ENCODE peak calls at places on chromosome 6, in ten cellular contexts. One of them, this sample, is unnamed.

GRCh38 chr6:136609878-136610706 is 59.9 kb upstream of the MAP7 start:
- DNase-seq in fibroblast of mammary gland: peak
- DNase-seq in uterus: peak
- DNase-seq in right cardiac atrium: no peak
- DNase-seq in colonic mucosa: peak
- DNase-seq in mucosa of descending colon: peak
- DNase-seq in left ventricle myocardium inferior: no peak
- DNase-seq in astrocyte: peak
- DNase-seq in transverse colon: peak
- DNase-seq in heart right ventricle: no peak
- DNase-seq in this sample: peak

GRCh38 chr6:152552616-152553209 is 84.4 kb downstream of the SYNE1 start:
- DNase-seq in astrocyte: peak
- DNase-seq in left ventricle myocardium inferior: peak
- DNase-seq in uterus: peak
- DNase-seq in mucosa of descending colon: peak
- DNase-seq in transverse colon: peak
- DNase-seq in right cardiac atrium: peak
- DNase-seq in fibroblast of mammary gland: peak
- DNase-seq in heart right ventricle: peak
- DNase-seq in colonic mucosa: peak
- DNase-seq in this sample: peak

GRCh38 chr6:32529697-32530429 is at the start of gene HLA-DRB5:
- DNase-seq in left ventricle myocardium inferior: peak
- DNase-seq in transverse colon: peak
- DNase-seq in right cardiac atrium: no peak
- DNase-seq in uterus: no peak
- DNase-seq in astrocyte: no peak
- DNase-seq in fibroblast of mammary gland: peak
- DNase-seq in mucosa of descending colon: no peak
- DNase-seq in colonic mucosa: no peak
- DNase-seq in heart right ventricle: no peak
- DNase-seq in this sample: peak

GRCh38 chr6:128807577-128807976 is 75.4 kb upstream of the LAMA2 start:
- DNase-seq in fibroblast of mammary gland: peak
- DNase-seq in left ventricle myocardium inferior: no peak
- DNase-seq in mucosa of descending colon: no peak
- DNase-seq in transverse colon: no peak
- DNase-seq in heart right ventricle: no peak
- DNase-seq in uterus: no peak
- DNase-seq in colonic mucosa: no peak
- DNase-seq in astrocyte: peak
- DNase-seq in right cardiac atrium: no peak
- DNase-seq in this sample: no peak

GRCh38 chr6:113859349-113860164 is 2.4 kb downstream of the MARCKS start:
- DNase-seq in mucosa of descending colon: peak
- DNase-seq in uterus: peak
- DNase-seq in astrocyte: peak
- DNase-seq in fibroblast of mammary gland: peak
- DNase-seq in heart right ventricle: peak
- DNase-seq in transverse colon: peak
- DNase-seq in right cardiac atrium: peak
- DNase-seq in left ventricle myocardium inferior: peak
- DNase-seq in colonic mucosa: peak
- DNase-seq in this sample: peak

GRCh38 chr6:36599791-36600209 is 5.6 kb downstream of the SRSF3 start:
- DNase-seq in right cardiac atrium: no peak
- DNase-seq in colonic mucosa: no peak
- DNase-seq in mucosa of descending colon: peak
- DNase-seq in heart right ventricle: peak
- DNase-seq in fibroblast of mammary gland: peak
- DNase-seq in left ventricle myocardium inferior: no peak
- DNase-seq in uterus: peak
- DNase-seq in transverse colon: no peak
- DNase-seq in astrocyte: peak
- DNase-seq in this sample: no peak

GRCh38 chr6:166084951-166085350 is 82.7 kb downstream of the TBXT start:
- DNase-seq in colonic mucosa: no peak
- DNase-seq in fibroblast of mammary gland: no peak
- DNase-seq in mucosa of descending colon: no peak
- DNase-seq in left ventricle myocardium inferior: no peak
- DNase-seq in heart right ventricle: no peak
- DNase-seq in astrocyte: no peak
- DNase-seq in uterus: no peak
- DNase-seq in right cardiac atrium: no peak
- DNase-seq in transverse colon: no peak
- DNase-seq in this sample: no peak

GRCh38 chr6:84867521-84867920 is 103.1 kb upstream of the TBX18 start:
- DNase-seq in uterus: no peak
- DNase-seq in mucosa of descending colon: no peak
- DNase-seq in left ventricle myocardium inferior: no peak
- DNase-seq in astrocyte: no peak
- DNase-seq in right cardiac atrium: no peak
- DNase-seq in colonic mucosa: no peak
- DNase-seq in fibroblast of mammary gland: peak
- DNase-seq in transverse colon: no peak
- DNase-seq in heart right ventricle: no peak
- DNase-seq in this sample: no peak

GRCh38 chr6:136795996-136796395 is 3.7 kb upstream of the MAP3K5 start:
- DNase-seq in astrocyte: peak
- DNase-seq in heart right ventricle: no peak
- DNase-seq in fibroblast of mammary gland: no peak
- DNase-seq in transverse colon: no peak
- DNase-seq in colonic mucosa: no peak
- DNase-seq in right cardiac atrium: no peak
- DNase-seq in uterus: no peak
- DNase-seq in mucosa of descending colon: no peak
- DNase-seq in left ventricle myocardium inferior: no peak
- DNase-seq in this sample: no peak

GRCh38 chr6:131635384-131636340 is 1.4 kb upstream of the ENPP3 start:
- DNase-seq in right cardiac atrium: no peak
- DNase-seq in mucosa of descending colon: no peak
- DNase-seq in fibroblast of mammary gland: no peak
- DNase-seq in transverse colon: no peak
- DNase-seq in heart right ventricle: no peak
- DNase-seq in uterus: no peak
- DNase-seq in astrocyte: no peak
- DNase-seq in colonic mucosa: no peak
- DNase-seq in left ventricle myocardium inferior: no peak
- DNase-seq in this sample: no peak

GRCh38 chr6:36418558-36418957 is 24.1 kb downstream of the PXT1 start:
- DNase-seq in astrocyte: no peak
- DNase-seq in transverse colon: no peak
- DNase-seq in right cardiac atrium: no peak
- DNase-seq in fibroblast of mammary gland: no peak
- DNase-seq in colonic mucosa: no peak
- DNase-seq in heart right ventricle: no peak
- DNase-seq in uterus: no peak
- DNase-seq in mucosa of descending colon: no peak
- DNase-seq in left ventricle myocardium inferior: no peak
- DNase-seq in this sample: no peak

GRCh38 chr6:13794184-13794583 is 20.2 kb downstream of the MCUR1 start:
- DNase-seq in fibroblast of mammary gland: peak
- DNase-seq in left ventricle myocardium inferior: no peak
- DNase-seq in transverse colon: no peak
- DNase-seq in astrocyte: peak
- DNase-seq in right cardiac atrium: no peak
- DNase-seq in mucosa of descending colon: no peak
- DNase-seq in uterus: no peak
- DNase-seq in colonic mucosa: no peak
- DNase-seq in heart right ventricle: no peak
- DNase-seq in this sample: no peak

GRCh38 chr6:34056301-34056700 is 89.6 kb downstream of the GRM4 start:
- DNase-seq in transverse colon: peak
- DNase-seq in astrocyte: no peak
- DNase-seq in colonic mucosa: peak
- DNase-seq in left ventricle myocardium inferior: peak
- DNase-seq in fibroblast of mammary gland: peak
- DNase-seq in mucosa of descending colon: peak
- DNase-seq in right cardiac atrium: peak
- DNase-seq in uterus: peak
- DNase-seq in heart right ventricle: peak
- DNase-seq in this sample: peak
- H3K4me3 ChIP-seq in transverse colon: peak
- H3K4me3 ChIP-seq in astrocyte: no peak
- H3K4me3 ChIP-seq in colonic mucosa: no peak
- H3K4me3 ChIP-seq in left ventricle myocardium inferior: peak
- H3K4me3 ChIP-seq in fibroblast of mammary gland: no peak
- H3K4me3 ChIP-seq in mucosa of descending colon: no peak
- H3K4me3 ChIP-seq in right cardiac atrium: peak
- H3K4me3 ChIP-seq in uterus: no peak
- H3K4me3 ChIP-seq in heart right ventricle: peak
- H3K4me3 ChIP-seq in this sample: no peak

GRCh38 chr6:125598422-125598821 is 151.0 kb upstream of the HEY2 start:
- DNase-seq in uterus: peak
- DNase-seq in transverse colon: peak
- DNase-seq in heart right ventricle: peak
- DNase-seq in colonic mucosa: no peak
- DNase-seq in fibroblast of mammary gland: peak
- DNase-seq in left ventricle myocardium inferior: peak
- DNase-seq in mucosa of descending colon: no peak
- DNase-seq in right cardiac atrium: peak
- DNase-seq in astrocyte: peak
- DNase-seq in this sample: no peak
- H3K4me3 ChIP-seq in uterus: no peak
- H3K4me3 ChIP-seq in transverse colon: no peak
- H3K4me3 ChIP-seq in heart right ventricle: no peak
- H3K4me3 ChIP-seq in colonic mucosa: no peak
- H3K4me3 ChIP-seq in fibroblast of mammary gland: no peak
- H3K4me3 ChIP-seq in left ventricle myocardium inferior: no peak
- H3K4me3 ChIP-seq in mucosa of descending colon: no peak
- H3K4me3 ChIP-seq in right cardiac atrium: no peak
- H3K4me3 ChIP-seq in astrocyte: no peak
- H3K4me3 ChIP-seq in this sample: no peak

GRCh38 chr6:79133173-79133572 is 55.1 kb upstream of the PHIP start:
- DNase-seq in colonic mucosa: no peak
- DNase-seq in transverse colon: no peak
- DNase-seq in heart right ventricle: no peak
- DNase-seq in fibroblast of mammary gland: no peak
- DNase-seq in astrocyte: no peak
- DNase-seq in left ventricle myocardium inferior: no peak
- DNase-seq in uterus: no peak
- DNase-seq in mucosa of descending colon: no peak
- DNase-seq in right cardiac atrium: no peak
- DNase-seq in this sample: no peak

DNA sequence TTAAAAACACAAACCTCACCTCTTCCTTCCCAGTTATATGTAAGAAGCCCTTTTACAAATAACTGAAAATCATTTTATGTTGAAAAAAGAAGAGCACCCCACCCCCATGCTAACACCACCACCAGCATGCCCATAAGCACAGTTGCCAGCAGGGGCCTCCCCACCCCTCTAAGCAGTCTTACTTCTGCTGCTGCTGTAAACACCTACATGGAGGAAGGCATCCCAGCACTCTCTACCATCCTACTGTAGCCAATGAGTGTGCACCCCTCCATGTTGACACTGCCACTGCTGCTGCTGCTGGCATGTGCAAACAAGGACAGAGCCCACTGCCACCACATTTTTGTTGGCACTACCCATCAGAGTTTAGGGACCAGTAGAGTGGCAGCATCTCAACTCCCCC is 49.6 kb upstream of the PHIP start:
- DNase-seq in astrocyte: no peak
- DNase-seq in mucosa of descending colon: no peak
- DNase-seq in uterus: no peak
- DNase-seq in right cardiac atrium: no peak
- DNase-seq in heart right ventricle: no peak
- DNase-seq in left ventricle myocardium inferior: no peak
- DNase-seq in transverse colon: no peak
- DNase-seq in fibroblast of mammary gland: no peak
- DNase-seq in colonic mucosa: no peak
- DNase-seq in this sample: no peak
- H3K4me3 ChIP-seq in astrocyte: no peak
- H3K4me3 ChIP-seq in mucosa of descending colon: no peak
- H3K4me3 ChIP-seq in uterus: no peak
- H3K4me3 ChIP-seq in right cardiac atrium: no peak
- H3K4me3 ChIP-seq in heart right ventricle: no peak
- H3K4me3 ChIP-seq in left ventricle myocardium inferior: no peak
- H3K4me3 ChIP-seq in transverse colon: no peak
- H3K4me3 ChIP-seq in fibroblast of mammary gland: no peak
- H3K4me3 ChIP-seq in colonic mucosa: no peak
- H3K4me3 ChIP-seq in this sample: no peak

DNA sequence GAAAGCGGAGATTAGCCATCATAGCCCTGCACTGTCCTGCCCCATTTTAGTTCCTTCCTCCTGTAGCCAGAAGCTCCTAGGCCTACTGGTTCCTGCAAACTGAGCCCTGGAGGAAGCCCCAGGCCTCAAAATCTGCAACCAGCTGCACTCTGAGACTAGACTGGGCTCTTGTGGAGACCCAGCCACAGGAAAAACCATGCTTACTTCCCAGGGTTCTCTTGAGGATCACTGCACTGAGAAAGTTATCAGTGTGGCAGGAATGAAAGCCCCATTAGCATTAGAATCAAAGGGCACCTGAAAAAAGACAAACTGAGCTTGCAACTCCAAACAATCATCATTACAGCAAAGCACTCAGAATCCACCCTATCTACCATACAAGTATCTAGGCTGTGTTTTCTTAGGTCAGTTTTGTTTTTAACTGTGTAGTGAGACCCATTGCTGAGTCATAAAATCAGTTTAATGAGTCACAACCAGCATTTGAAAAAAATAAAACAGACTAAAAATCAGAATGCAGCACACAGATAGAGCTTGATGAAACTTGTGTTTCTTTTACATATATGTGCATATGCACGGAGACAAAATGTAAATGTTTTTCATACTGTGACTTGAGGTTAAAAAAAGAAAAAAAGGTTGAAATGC is 91.0 kb downstream of the UNC5CL start:
- DNase-seq in colonic mucosa: no peak
- DNase-seq in left ventricle myocardium inferior: no peak
- DNase-seq in transverse colon: no peak
- DNase-seq in mucosa of descending colon: no peak
- DNase-seq in uterus: no peak
- DNase-seq in heart right ventricle: no peak
- DNase-seq in right cardiac atrium: no peak
- DNase-seq in astrocyte: peak
- DNase-seq in fibroblast of mammary gland: peak
- DNase-seq in this sample: no peak
- H3K4me3 ChIP-seq in colonic mucosa: no peak
- H3K4me3 ChIP-seq in left ventricle myocardium inferior: no peak
- H3K4me3 ChIP-seq in transverse colon: no peak
- H3K4me3 ChIP-seq in mucosa of descending colon: no peak
- H3K4me3 ChIP-seq in uterus: no peak
- H3K4me3 ChIP-seq in heart right ventricle: no peak
- H3K4me3 ChIP-seq in right cardiac atrium: no peak
- H3K4me3 ChIP-seq in astrocyte: no peak
- H3K4me3 ChIP-seq in fibroblast of mammary gland: no peak
- H3K4me3 ChIP-seq in this sample: no peak

GRCh38 chr6:42795651-42796050 is 13.8 kb downstream of the BICRAL start:
- DNase-seq in heart right ventricle: no peak
- DNase-seq in mucosa of descending colon: no peak
- DNase-seq in fibroblast of mammary gland: no peak
- DNase-seq in uterus: no peak
- DNase-seq in colonic mucosa: no peak
- DNase-seq in left ventricle myocardium inferior: no peak
- DNase-seq in astrocyte: no peak
- DNase-seq in transverse colon: no peak
- DNase-seq in right cardiac atrium: no peak
- DNase-seq in this sample: no peak
- H3K4me3 ChIP-seq in heart right ventricle: no peak
- H3K4me3 ChIP-seq in mucosa of descending colon: no peak
- H3K4me3 ChIP-seq in fibroblast of mammary gland: no peak
- H3K4me3 ChIP-seq in uterus: no peak
- H3K4me3 ChIP-seq in colonic mucosa: no peak
- H3K4me3 ChIP-seq in left ventricle myocardium inferior: no peak
- H3K4me3 ChIP-seq in astrocyte: no peak
- H3K4me3 ChIP-seq in transverse colon: no peak
- H3K4me3 ChIP-seq in right cardiac atrium: no peak
- H3K4me3 ChIP-seq in this sample: no peak

This sample was measured in left lung.